ENCODE peak calls at places on chromosomes 11 and 22, in nine cellular contexts. T is NCI-H460, C is heart right ventricle, K is IMR-90, B is NCI-H2029, U is GM19239, O is AG08396, M is coronary artery, G is cardiac fibroblast. Y is an unnamed sample.

GRCh38 chr11:40877256-40877655 is 582.2 kb downstream of the LRRC4C start:
- DNase-seq in M (no peak), G (no peak), U (no peak), B (no peak), O (no peak), T (peak; percentile 26), C (no peak), K (no peak), Y (no peak)

GRCh38 chr11:1152316-1153104 is 5.2 kb upstream of the MUC5AC start:
- DNase-seq in G (peak; percentile 15), T (no peak), K (peak; percentile 78), M (peak; percentile 63), C (no peak), O (peak; percentile 12), B (no peak), U (no peak), Y (peak; percentile 64)

GRCh38 chr11:2071748-2072385 is 67.3 kb downstream of the IGF2 start:
- DNase-seq in B (no peak), T (no peak), U (no peak), M (no peak), O (no peak), G (no peak), C (no peak), K (no peak), Y (no peak)

GRCh38 chr22:28051787-28052356 is 132.8 kb upstream of the PITPNB start:
- DNase-seq in T (peak; percentile 26), B (no peak), C (peak; percentile 72), O (peak; percentile 62), U (no peak), K (peak; percentile 61), G (peak; percentile 78), M (no peak), Y (no peak)

GRCh38 chr11:34427171-34427805 is 11.4 kb upstream of the CAT start:
- DNase-seq in O (peak; percentile 65), T (peak; percentile 43), M (no peak), U (no peak), G (peak; percentile 71), C (no peak), B (no peak), K (peak; percentile 72), Y (no peak)

GRCh38 chr22:21865041-21865440 is 2.4 kb downstream of the MAPK1 start:
- DNase-seq in K (peak; percentile 91), C (peak; percentile 53), M (no peak), B (no peak), O (peak; percentile 72), U (no peak), T (peak; percentile 4), G (peak; percentile 85), Y (peak; percentile 26)

GRCh38 chr22:24407278-24407665 is 20.1 kb upstream of the ADORA2A start:
- DNase-seq in O (no peak), C (no peak), K (no peak), G (peak; percentile 26), B (no peak), T (no peak), U (no peak), M (no peak), Y (no peak)

GRCh38 chr11:71305041-71305440 is 52.7 kb upstream of the SHANK2 start:
- DNase-seq in M (no peak), B (no peak), C (no peak), G (no peak), U (no peak), O (no peak), K (no peak), T (no peak), Y (peak; percentile 35)

GRCh38 chr11:96222102-96222501 is 120.9 kb downstream of the MAML2 start:
- DNase-seq in K (peak; percentile 56), G (no peak), U (no peak), M (no peak), B (no peak), T (no peak), O (no peak), C (no peak), Y (no peak)

GRCh38 chr22:39138357-39138997 is 14.0 kb downstream of the CBX7 start:
- DNase-seq in O (no peak), G (no peak), U (no peak), B (no peak), C (no peak), K (no peak), M (no peak), T (no peak), Y (no peak)

GRCh38 chr22:36415415-36416168 is 27.8 kb upstream of the MYH9 start:
- DNase-seq in M (no peak), O (no peak), C (no peak), G (no peak), K (no peak), B (no peak), U (no peak), T (no peak), Y (no peak)

GRCh38 chr11:2547806-2548205 is 103.0 kb downstream of the KCNQ1 start:
- DNase-seq in C (no peak), U (no peak), K (no peak), T (no peak), O (no peak), M (no peak), G (no peak), B (no peak), Y (peak; percentile 49)

GRCh38 chr11:122045181-122045586 is 70.8 kb downstream of the BLID start:
- DNase-seq in K (peak; percentile 92), C (no peak), O (peak; percentile 17), B (no peak), T (no peak), M (no peak), G (peak; percentile 85), U (no peak), Y (no peak)

GRCh38 chr11:116176484-116177005 is 596.2 kb downstream of the BUD13 start:
- DNase-seq in U (no peak), B (peak; percentile 72), O (no peak), G (no peak), C (no peak), K (no peak), T (no peak), M (peak; percentile 40), Y (no peak)

GRCh38 chr11:121534131-121535093 is 81.6 kb upstream of the SORL1-AS1 start:
- DNase-seq in C (no peak), T (no peak), G (peak; percentile 32), K (peak; percentile 24), U (no peak), M (no peak), O (peak; percentile 18), B (no peak), Y (no peak)

GRCh38 chr11:62138630-62139425 is 15.0 kb downstream of the INCENP start:
- DNase-seq in B (no peak), T (no peak), U (no peak), M (no peak), G (no peak), C (no peak), O (no peak), K (no peak), Y (peak; percentile 73)

GRCh38 chr22:30969532-30970355 is 679 bp downstream of the TUG1 start:
- DNase-seq in O (peak; percentile 64), T (no peak), B (no peak), M (peak; percentile 77), C (peak; percentile 29), U (peak; percentile 33), G (peak; percentile 63), K (peak; percentile 44), Y (no peak)

GRCh38 chr11:113163291-113164030 is 150.9 kb upstream of the TTC12 start:
- DNase-seq in O (no peak), T (no peak), B (no peak), M (no peak), C (no peak), K (no peak), U (no peak), G (peak; percentile 54), Y (no peak)

GRCh38 chr22:17954860-17955587 is 69.3 kb downstream of the MICAL3 start:
- DNase-seq in O (no peak), T (no peak), G (no peak), M (no peak), C (no peak), K (no peak), U (no peak), B (no peak), Y (peak; percentile 30)

GRCh38 chr11:125287467-125288232 is 123.1 kb downstream of the PKNOX2 start:
- DNase-seq in K (peak; percentile 28), T (no peak), O (no peak), C (peak; percentile 43), B (no peak), U (no peak), M (no peak), G (peak; percentile 51), Y (no peak)

GRCh38 chr11:116984589-116984988 is 113.6 kb downstream of the SIK3 start:
- DNase-seq in G (peak; percentile 89), T (no peak), B (no peak), K (peak; percentile 98), O (peak; percentile 32), M (no peak), U (no peak), C (no peak), Y (no peak)

GRCh38 chr11:9748361-9748970 is 84.6 kb downstream of the SWAP70 start:
- DNase-seq in C (peak; percentile 63), B (peak; percentile 41), U (peak; percentile 44), K (peak; percentile 79), O (peak; percentile 81), G (peak; percentile 88), T (peak; percentile 69), M (no peak), Y (no peak)

GRCh38 chr11:29333993-29334780 is 682.6 kb downstream of the KCNA4 start:
- DNase-seq in G (peak; percentile 72), O (peak; percentile 48), T (peak; percentile 63), U (peak; percentile 23), K (peak; percentile 88), C (no peak), B (no peak), M (no peak), Y (no peak)

GRCh38 chr11:76799061-76799804 is 16.1 kb downstream of the TSKU start:
- DNase-seq in M (peak; percentile 90), G (peak; percentile 86), O (peak; percentile 89), B (peak; percentile 57), T (peak; percentile 81), U (peak; percentile 83), K (peak; percentile 57), C (peak; percentile 86), Y (peak; percentile 96)

GRCh38 chr11:17490938-17491337 is 14.3 kb upstream of the ABCC8 start:
- DNase-seq in C (peak; percentile 60), K (no peak), O (no peak), G (no peak), U (no peak), T (no peak), M (no peak), B (no peak), Y (no peak)

GRCh38 chr11:118856314-118856713 is 27.4 kb upstream of the CXCR5 start:
- DNase-seq in U (no peak), M (no peak), K (no peak), B (no peak), T (no peak), O (no peak), C (no peak), G (no peak), Y (no peak)

GRCh38 chr11:125123947-125124633 is 12.7 kb upstream of the TMEM218 start:
- DNase-seq in T (peak; percentile 66), K (peak; percentile 32), O (peak; percentile 32), B (no peak), G (peak; percentile 63), C (peak; percentile 49), U (peak; percentile 20), M (no peak), Y (no peak)